ENCODE peak calls at places on chromosomes 16 and 17, in seven cellular contexts. U is body of pancreas; T is T-helper 1 cell; L is HEK293T; H is stimulated activated CD4-positive, alpha-beta T cell treated with anti-CD3 and anti-CD28 coated beads, Interleukin-2, amount 100 ng/mL, for 48 hours; J is kidney glomerular epithelial cell; D is cerebellar cortex. K is an unnamed sample.
A peak's percentile ranks its signal among the peaks of the same experiment; 100 is the strongest.

GRCh38 chr16:64481497-64481896 is 640.4 kb downstream of the CDH11 start:
- DNase-seq in H (no peak), T (no peak), J (no peak), D (no peak), L (no peak), U (no peak), K (no peak)

GRCh38 chr16:70301121-70301520 is 2.1 kb downstream of the DDX19B start:
- DNase-seq in L (no peak), J (no peak), D (no peak), T (no peak), H (no peak), U (no peak), K (no peak)

GRCh38 chr16:11034481-11034931 is 90.1 kb downstream of the CLEC16A start:
- DNase-seq in H (no peak), D (no peak), L (no peak), J (no peak), T (no peak), U (no peak), K (no peak)

GRCh38 chr17:35709874-35710273 is 21.6 kb upstream of the RASL10B start:
- DNase-seq in H (no peak), D (no peak), U (peak; percentile 15), J (no peak), T (no peak), L (no peak), K (no peak)

GRCh38 chr17:45325810-45326209 is 9.0 kb upstream of the MAP3K14 start:
- DNase-seq in L (no peak), H (no peak), D (no peak), U (peak; percentile 23), J (no peak), T (no peak), K (peak; percentile 64)

GRCh38 chr17:16925461-16926060 is 46.4 kb downstream of the TNFRSF13B start:
- DNase-seq in L (no peak), T (no peak), H (no peak), J (no peak), U (no peak), D (no peak), K (no peak)

GRCh38 chr16:80144191-80144590 is 396.6 kb upstream of the DYNLRB2 start:
- DNase-seq in L (no peak), J (no peak), H (no peak), T (no peak), D (no peak), U (no peak), K (no peak)

GRCh38 chr17:40103082-40103741 is 2.8 kb upstream of the NR1D1 start:
- DNase-seq in U (no peak), D (no peak), T (no peak), H (no peak), J (no peak), L (no peak), K (no peak)

GRCh38 chr16:20441221-20441620 is 10.1 kb upstream of the ACSM2A start:
- DNase-seq in D (no peak), T (no peak), L (no peak), U (no peak), H (no peak), J (peak; percentile 43), K (no peak)

GRCh38 chr17:43943769-43944418 is 1.6 kb upstream of the PPY start:
- DNase-seq in L (peak; percentile 79), T (peak; percentile 52), H (peak; percentile 86), U (peak; percentile 86), J (peak; percentile 19), D (peak; percentile 84), K (peak; percentile 88)

GRCh38 chr17:17497065-17497844 is 1.1 kb upstream of the RASD1 start:
- DNase-seq in D (no peak), T (no peak), U (no peak), H (no peak), L (no peak), J (no peak), K (no peak)

GRCh38 chr17:66673668-66674276 is 161.1 kb upstream of the CACNG5 start:
- DNase-seq in T (no peak), L (peak; percentile 67), U (peak; percentile 51), D (peak; percentile 69), J (peak; percentile 45), H (no peak), K (peak; percentile 41)

GRCh38 chr17:46135879-46136562 is 57.2 kb downstream of the KANSL1 start:
- DNase-seq in D (no peak), J (no peak), L (no peak), U (no peak), T (no peak), H (no peak), K (no peak)

GRCh38 chr16:73058221-73058615 is 10.3 kb upstream of the ZFHX3 start:
- DNase-seq in D (no peak), T (no peak), J (no peak), H (no peak), L (no peak), U (peak; percentile 66), K (peak; percentile 53)

GRCh38 chr16:1158456-1159324 is 5.8 kb downstream of the CACNA1H start:
- DNase-seq in T (no peak), J (no peak), L (no peak), D (no peak), U (peak; percentile 65), H (no peak), K (peak; percentile 93)

GRCh38 chr16:81214745-81215166 is 23.7 kb upstream of the BCO1 start:
- DNase-seq in D (no peak), J (no peak), L (peak; percentile 28), U (peak; percentile 25), T (no peak), H (no peak), K (no peak)

GRCh38 chr16:30896203-30896889 is at the start of gene CTF1:
- DNase-seq in D (peak; percentile 76), J (peak; percentile 72), U (peak; percentile 65), L (peak; percentile 70), T (no peak), H (no peak), K (peak; percentile 71)

GRCh38 chr17:68909066-68909465 is 46.1 kb downstream of the ABCA8 start:
- DNase-seq in J (peak; percentile 81), H (no peak), D (no peak), U (peak; percentile 5), T (no peak), L (no peak), K (peak; percentile 80)

GRCh38 chr17:79201536-79202227 is 127.1 kb downstream of the ENGASE start:
- DNase-seq in D (no peak), J (peak; percentile 4), L (no peak), T (no peak), H (no peak), U (no peak), K (no peak)

GRCh38 chr16:65842067-65842466 is 524.4 kb upstream of the CDH5 start:
- DNase-seq in H (no peak), L (no peak), T (no peak), D (no peak), U (no peak), J (no peak), K (no peak)

GRCh38 chr17:19731626-19732025 is 15.2 kb upstream of the SLC47A2 start:
- DNase-seq in L (no peak), T (no peak), D (no peak), U (no peak), H (no peak), J (no peak), K (no peak)

GRCh38 chr17:71432378-71433315 is 688.2 kb upstream of the SOX9 start:
- DNase-seq in T (no peak), D (no peak), J (no peak), L (no peak), U (no peak), H (no peak), K (no peak)

GRCh38 chr17:77280304-77280910 is 139.6 kb downstream of the SEC14L1 start:
- DNase-seq in H (no peak), D (no peak), L (no peak), T (no peak), U (no peak), J (peak; percentile 42), K (no peak)

GRCh38 chr17:76689859-76690258 is 20.9 kb downstream of the MXRA7 start:
- DNase-seq in T (no peak), J (no peak), H (no peak), U (no peak), L (no peak), D (no peak), K (no peak)

GRCh38 chr16:89167425-89167941 is 4.1 kb upstream of the CDH15 start:
- DNase-seq in T (peak; percentile 63), D (peak; percentile 75), J (peak; percentile 24), L (peak; percentile 86), H (peak; percentile 97), U (peak; percentile 90), K (peak; percentile 92)

GRCh38 chr16:74496054-74496453 is 74.8 kb upstream of the CLEC18B start:
- DNase-seq in T (no peak), J (no peak), L (no peak), U (no peak), D (no peak), H (no peak), K (no peak)

GRCh38 chr16:89890200-89890599 is 16.8 kb downstream of the TCF25 start:
- DNase-seq in T (no peak), D (no peak), L (no peak), H (peak; percentile 35), J (no peak), U (no peak), K (no peak)

GRCh38 chr16:9404811-9405210 is 313.4 kb downstream of the HAPSTR1 start:
- DNase-seq in J (no peak), H (no peak), D (no peak), T (no peak), U (no peak), L (no peak), K (no peak)

GRCh38 chr16:68792465-68793324 is 50.6 kb upstream of the TANGO6 start:
- DNase-seq in U (peak; percentile 71), J (peak; percentile 8), D (no peak), H (no peak), L (no peak), T (no peak), K (no peak)

K was measured in adrenal gland.